ENCODE peak calls at places on chromosomes 7 and 10, in six cellular contexts. W is stomach, F is glutamatergic neuron, E is colonic mucosa, D is Calu3, O is HFFc6. C is an unnamed sample.

GRCh38 chr10:6619663-6620062 is 39.6 kb upstream of the PRKCQ start:
- DNase-seq in O (no peak), F (no peak), E (no peak), W (no peak), D (no peak), C (no peak)

GRCh38 chr10:13745271-13745670 is 158.5 kb downstream of the PRPF18 start:
- DNase-seq in E (no peak), F (no peak), D (no peak), O (no peak), W (no peak), C (no peak)

GRCh38 chr7:111071556-111071955 is 19.4 kb upstream of the LRRN3 start:
- DNase-seq in W (no peak), F (no peak), E (no peak), O (no peak), D (no peak), C (no peak)

GRCh38 chr10:73956476-73957338 is 41.2 kb upstream of the VCL start:
- DNase-seq in D (peak; percentile 77), W (no peak), E (peak; percentile 24), O (peak; percentile 6), F (no peak), C (no peak)

GRCh38 chr10:62811159-62811875 is 4.8 kb downstream of the EGR2 start:
- DNase-seq in D (no peak), W (no peak), F (no peak), E (no peak), O (no peak), C (no peak)

GRCh38 chr10:132109341-132110072 is 43.8 kb downstream of the JAKMIP3 start:
- DNase-seq in D (no peak), E (no peak), O (no peak), W (peak; percentile 23), F (no peak), C (no peak)

GRCh38 chr7:27808626-27809025 is 68.7 kb downstream of the TAX1BP1 start:
- DNase-seq in D (no peak), F (no peak), W (no peak), O (peak; percentile 66), E (no peak), C (no peak)

GRCh38 chr10:83367036-83367435 is 772.3 kb upstream of the GHITM start:
- DNase-seq in D (no peak), W (no peak), E (no peak), O (no peak), F (no peak), C (no peak)

GRCh38 chr10:35058134-35058533 is 32.0 kb downstream of the CUL2 start:
- DNase-seq in O (peak; percentile 83), F (no peak), D (peak; percentile 46), E (no peak), W (no peak), C (no peak)

GRCh38 chr7:70540641-70541040 is 591.3 kb upstream of the GALNT17 start:
- DNase-seq in D (no peak), W (no peak), E (no peak), O (no peak), F (no peak), C (no peak)

GRCh38 chr7:155860840-155861479 is 48.7 kb upstream of the SHH start:
- DNase-seq in W (peak; percentile 65), D (peak; percentile 88), E (peak; percentile 39), O (no peak), F (no peak), C (no peak)

GRCh38 chr10:24953350-24954074 is 1.1 kb upstream of the PRTFDC1 start:
- DNase-seq in O (no peak), D (no peak), F (no peak), E (no peak), W (no peak), C (no peak)

GRCh38 chr10:76114556-76114955 is 683.1 kb downstream of the LRMDA start:
- DNase-seq in O (no peak), F (no peak), W (peak; percentile 27), E (no peak), D (no peak), C (no peak)

GRCh38 chr7:4711634-4712033 is 29.5 kb downstream of the FOXK1 start:
- DNase-seq in D (no peak), F (no peak), E (no peak), O (no peak), W (no peak), C (no peak)

GRCh38 chr10:114374141-114374791 is 30.0 kb downstream of the AFAP1L2 start:
- DNase-seq in W (no peak), D (no peak), F (no peak), O (peak; percentile 26), E (peak; percentile 53), C (no peak)

GRCh38 chr7:55588976-55589604 is 16.8 kb upstream of the VOPP1 start:
- DNase-seq in F (no peak), E (no peak), W (no peak), D (no peak), O (no peak), C (no peak)

GRCh38 chr7:2629740-2630681 is 1.8 kb upstream of the TTYH3 start:
- DNase-seq in W (peak; percentile 57), O (no peak), F (peak; percentile 34), D (peak; percentile 57), E (peak; percentile 87), C (no peak)

GRCh38 chr10:98621630-98622029 is 174.9 kb upstream of the HPS1 start:
- DNase-seq in F (no peak), D (no peak), E (no peak), O (no peak), W (no peak), C (no peak)
- TF ChIP-seq CTCF in F (no peak), D (no peak), E (no peak), O (no peak), W (no peak), C (no peak)

GRCh38 chr7:151076863-151077704 is 3.5 kb downstream of the FASTK start:
- DNase-seq in D (peak; percentile 60), O (no peak), E (no peak), W (peak; percentile 47), F (peak; percentile 68), C (no peak)
- TF ChIP-seq CTCF in D (no peak), O (peak; percentile 71), E (no peak), W (no peak), F (peak; percentile 64), C (peak; percentile 1)

GRCh38 chr7:138738551-138739335 is 37.6 kb upstream of the SVOPL start:
- DNase-seq in W (peak; percentile 87), E (peak; percentile 88), F (peak; percentile 89), O (peak; percentile 68), D (peak; percentile 88), C (no peak)

GRCh38 chr7:138745189-138745588 is 44.0 kb upstream of the SVOPL start:
- DNase-seq in W (no peak), O (no peak), E (no peak), D (no peak), F (no peak), C (no peak)

GRCh38 chr7:138738114-138738513 is 37.0 kb upstream of the SVOPL start:
- DNase-seq in O (no peak), W (no peak), E (no peak), D (no peak), F (no peak), C (no peak)

GRCh38 chr7:138739859-138740258 is 38.7 kb upstream of the SVOPL start:
- DNase-seq in W (no peak), O (no peak), F (no peak), E (no peak), D (no peak), C (no peak)

GRCh38 chr7:138741453-138741735 is 40.2 kb upstream of the SVOPL start:
- DNase-seq in D (no peak), O (no peak), W (no peak), F (no peak), E (no peak), C (no peak)
- TF ChIP-seq CTCF in D (no peak), O (no peak), W (no peak), F (no peak), E (no peak), C (no peak)

GRCh38 chr10:107409517-107409916 is 245.0 kb upstream of the SORCS1 start:
- DNase-seq in D (peak; percentile 2), F (no peak), E (no peak), O (no peak), W (no peak), C (no peak)
- TF ChIP-seq CTCF in D (no peak), F (no peak), E (no peak), O (no peak), W (peak; percentile 18), C (peak; percentile 64)

C was measured in D721Med.